ENCODE peak calls at places on chromosomes 12 and 14, in seven cellular contexts. V is MM.1S, P is IMR-90, W is PC-3, B is neural progenitor cell, X is mesenchymal stem cell, O is GM23248. D is an unnamed sample.

GRCh38 chr14:79543966-79544365 is 667.3 kb downstream of the DIO2 start:
- DNase-seq in V (no peak), P (peak; percentile 66), W (peak; percentile 82), B (peak; percentile 68), X (peak; percentile 49), O (peak; percentile 44), D (peak; percentile 55)

GRCh38 chr12:131415781-131416180 is 295.1 kb upstream of the SFSWAP start:
- DNase-seq in V (no peak), P (no peak), W (peak; percentile 24), B (peak; percentile 16), X (no peak), O (no peak), D (no peak)

GRCh38 chr12:125330645-125331341 is 265.6 kb downstream of the AACS start:
- DNase-seq in V (peak; percentile 23), P (no peak), W (peak; percentile 57), B (peak; percentile 91), X (no peak), O (peak; percentile 64), D (peak; percentile 2)

GRCh38 chr12:79690606-79691298 is at the start of gene PAWR:
- DNase-seq in V (peak; percentile 84), P (peak; percentile 66), W (peak; percentile 92), B (peak; percentile 95), X (peak; percentile 79), O (peak; percentile 84), D (peak; percentile 64)

GRCh38 chr14:24411468-24412454 is 13.0 kb downstream of the NYNRIN start:
- DNase-seq in V (no peak), P (peak; percentile 59), W (peak; percentile 56), B (peak; percentile 68), X (peak; percentile 72), O (peak; percentile 74), D (peak; percentile 41)

GRCh38 chr14:48035836-48036235 is 360.4 kb upstream of the MDGA2 start:
- DNase-seq in V (no peak), P (no peak), W (no peak), B (peak; percentile 28), X (no peak), O (no peak), D (no peak)

GRCh38 chr12:110670161-110670701 is 18.7 kb downstream of the HVCN1 start:
- DNase-seq in V (peak; percentile 82), P (no peak), W (no peak), B (no peak), X (no peak), O (no peak), D (no peak)

GRCh38 chr14:25400607-25401206 is 350.8 kb upstream of the STXBP6 start:
- DNase-seq in V (peak; percentile 54), P (peak; percentile 29), W (peak; percentile 64), B (peak; percentile 67), X (peak; percentile 26), O (peak; percentile 63), D (peak; percentile 50)

GRCh38 chr12:93572712-93573551 is 457 bp downstream of the SOCS2 start:
- DNase-seq in V (no peak), P (peak; percentile 23), W (peak; percentile 46), B (peak; percentile 53), X (peak; percentile 51), O (peak; percentile 76), D (peak; percentile 56)

GRCh38 chr14:60720391-60720790 is 3.8 kb downstream of the SIX4 start:
- DNase-seq in V (no peak), P (peak; percentile 11), W (no peak), B (peak; percentile 68), X (no peak), O (no peak), D (no peak)

GRCh38 chr14:60722836-60723217 is 1.3 kb downstream of the SIX4 start:
- DNase-seq in V (no peak), P (peak; percentile 11), W (no peak), B (no peak), X (no peak), O (peak; percentile 54), D (peak; percentile 33)

GRCh38 chr14:60722163-60722835 is 1.9 kb downstream of the SIX4 start:
- DNase-seq in V (peak; percentile 27), P (peak; percentile 79), W (peak; percentile 83), B (peak; percentile 86), X (peak; percentile 73), O (peak; percentile 80), D (peak; percentile 70)

GRCh38 chr14:60721331-60722162 is 2.6 kb downstream of the SIX4 start:
- DNase-seq in V (no peak), P (peak; percentile 84), W (peak; percentile 85), B (peak; percentile 82), X (peak; percentile 71), O (peak; percentile 71), D (peak; percentile 81)

GRCh38 chr14:60720962-60721330 is 3.2 kb downstream of the SIX4 start:
- DNase-seq in V (no peak), P (no peak), W (no peak), B (peak; percentile 30), X (no peak), O (no peak), D (no peak)
- H2AFZ ChIP-seq in V (no peak overlapping the region), P (peak overlapping the region; percentile 74), W (peak overlapping the region; percentile 41), B (no peak overlapping the region), X (peak overlapping the region; percentile 18), O (peak overlapping the region; percentile 52), D (no peak overlapping the region)

GRCh38 chr14:104880584-104881210 is 15.6 kb downstream of the CEP170B start:
- DNase-seq in V (no peak), P (no peak), W (no peak), B (no peak), X (no peak), O (no peak), D (no peak)
- H3K9ac ChIP-seq in V (no peak overlapping the region), P (no peak overlapping the region), W (no peak overlapping the region), B (no peak overlapping the region), X (no peak overlapping the region), O (no peak overlapping the region), D (no peak overlapping the region)

GRCh38 chr12:121783771-121784170 is 9.7 kb downstream of the RHOF start:
- DNase-seq in V (no peak), P (no peak), W (peak; percentile 69), B (no peak), X (no peak), O (peak; percentile 78), D (no peak)
- H3K4me1 ChIP-seq in V (no peaks in the 10 kb centered on the region), P (peaks cover 15% of the 10 kb centered on the region), W (peaks cover 57% of the 10 kb centered on the region), B (peaks cover 11% of the 10 kb centered on the region), X (peaks cover 32% of the 10 kb centered on the region), O (peaks cover 30% of the 10 kb centered on the region), D (peaks cover 38% of the 10 kb centered on the region)

DNA sequence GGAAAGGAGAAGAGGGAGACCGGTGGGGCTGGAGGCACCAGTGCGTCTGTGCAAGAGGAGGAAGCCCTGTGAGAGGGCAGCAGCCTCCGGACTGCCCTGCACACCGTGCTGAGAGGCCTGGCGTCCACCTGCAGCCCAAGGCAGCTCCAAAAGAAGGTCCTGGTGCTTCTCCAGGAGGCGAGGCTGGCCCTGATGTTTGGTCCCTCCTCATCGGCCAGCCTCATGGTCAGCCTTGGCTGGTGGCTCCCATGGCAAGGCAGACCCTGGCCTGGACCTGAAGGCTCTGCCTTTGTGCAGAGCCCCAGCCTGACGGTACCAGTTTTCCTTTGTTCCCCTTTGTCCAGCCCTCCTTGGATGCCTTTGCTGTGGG is 7.9 kb downstream of the ADSS1 start:
- DNase-seq in V (no peak), P (no peak), W (no peak), B (no peak), X (no peak), O (no peak), D (no peak)
- H2AFZ ChIP-seq in V (no peak overlapping the region), P (no peak overlapping the region), W (no peak overlapping the region), B (no peak overlapping the region), X (no peak overlapping the region), O (no peak overlapping the region), D (no peak overlapping the region)

GRCh38 chr12:130144256-130144655 is 18.0 kb upstream of the FZD10 start:
- DNase-seq in V (no peak), P (no peak), W (no peak), B (no peak), X (no peak), O (no peak), D (no peak)
- H3K9ac ChIP-seq in V (no peak overlapping the region), P (no peak overlapping the region), W (no peak overlapping the region), B (no peak overlapping the region), X (no peak overlapping the region), O (no peak overlapping the region), D (no peak overlapping the region)